ENCODE peak calls at places on chromosomes 11 and 22, in ten cellular contexts. G, E, W, J, V, D, N, R, B and S are unnamed samples.
A peak's percentile ranks its signal among the peaks of the same experiment; 100 is the strongest.

GRCh38 chr22:39654959-39655579 is 84.5 kb downstream of the CACNA1I start:
- DNase-seq in V (no peak), N (peak; percentile 19), D (no peak), E (peak; percentile 36), B (no peak), W (no peak), J (no peak), R (no peak), G (no peak), S (no peak)

GRCh38 chr11:101482556-101483124 is 101.2 kb downstream of the TRPC6 start:
- DNase-seq in V (no peak), W (no peak), N (no peak), R (no peak), D (no peak), G (no peak), B (no peak), E (no peak), J (no peak), S (no peak)

GRCh38 chr22:50624347-50625130 is 3.4 kb downstream of the ARSA start:
- DNase-seq in W (no peak), G (no peak), J (no peak), V (no peak), R (no peak), B (no peak), E (no peak), N (no peak), D (no peak), S (no peak)

GRCh38 chr11:134373591-134374052 is 38.4 kb downstream of the B3GAT1 start:
- DNase-seq in R (no peak), B (no peak), E (no peak), N (no peak), J (no peak), G (no peak), V (no peak), W (no peak), D (no peak), S (no peak)

GRCh38 chr11:126408496-126408895 is 53.0 kb downstream of the ST3GAL4 start:
- DNase-seq in J (no peak), R (no peak), B (no peak), G (no peak), N (no peak), W (no peak), D (no peak), E (no peak), V (no peak), S (no peak)

GRCh38 chr11:132301465-132301864 is 931.0 kb downstream of the NTM start:
- DNase-seq in N (no peak), E (no peak), J (no peak), W (no peak), V (no peak), B (no peak), G (no peak), D (no peak), R (no peak), S (no peak)

GRCh38 chr11:126137146-126137545 is 74.3 kb downstream of the RPUSD4 start:
- DNase-seq in D (no peak), B (no peak), R (no peak), W (no peak), G (no peak), E (no peak), J (no peak), V (no peak), N (no peak), S (no peak)

GRCh38 chr11:134950692-134951304 is 538.8 kb upstream of the B3GAT1 start:
- DNase-seq in G (no peak), V (peak; percentile 75), W (no peak), E (no peak), R (no peak), N (no peak), D (no peak), B (no peak), J (no peak), S (peak; percentile 4)

GRCh38 chr11:127130321-127130720 is 129.8 kb upstream of the KIRREL3 start:
- DNase-seq in E (no peak), V (no peak), N (no peak), R (no peak), D (no peak), G (no peak), B (no peak), W (no peak), J (no peak), S (no peak)

GRCh38 chr11:12271826-12272366 is 105.5 kb upstream of the PARVA start:
- DNase-seq in E (no peak), R (no peak), G (no peak), J (no peak), V (no peak), D (no peak), N (no peak), W (no peak), B (no peak), S (no peak)

GRCh38 chr11:65584102-65584501 is 8.2 kb downstream of the EHBP1L1 start:
- DNase-seq in R (no peak), D (no peak), B (no peak), N (no peak), W (no peak), G (no peak), J (no peak), E (no peak), V (no peak), S (no peak)
- TF ChIP-seq POLR2A in R (no peak), D (no peak), B (no peak), N (no peak), W (no peak), G (no peak), J (no peak), E (no peak), V (no peak), S (no peak)

DNA sequence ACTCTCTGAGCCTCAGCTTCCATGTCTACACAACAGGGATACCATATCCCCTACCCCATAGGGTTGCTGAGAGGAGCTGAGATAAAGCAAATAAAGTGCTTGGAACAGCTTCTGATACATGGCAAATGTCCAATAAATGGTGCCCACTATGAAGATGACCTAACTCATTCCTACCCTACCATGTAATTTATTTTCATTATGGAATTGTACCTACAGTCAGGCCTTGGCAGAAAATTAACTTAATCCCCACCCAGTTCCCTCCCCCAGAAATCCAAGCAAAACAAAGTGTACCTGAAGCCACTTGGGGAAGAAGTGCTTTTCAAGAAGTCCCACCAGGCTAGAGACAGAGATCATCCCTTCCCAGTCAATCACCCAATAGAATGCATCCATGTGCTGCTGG is 10.8 kb downstream of the SRRD start:
- DNase-seq in D (no peak), R (no peak), J (no peak), B (no peak), W (no peak), E (no peak), G (no peak), V (no peak), N (no peak), S (no peak)
- TF ChIP-seq POLR2A in D (no peak), R (no peak), J (no peak), B (no peak), W (no peak), E (no peak), G (no peak), V (no peak), N (no peak), S (no peak)

DNA sequence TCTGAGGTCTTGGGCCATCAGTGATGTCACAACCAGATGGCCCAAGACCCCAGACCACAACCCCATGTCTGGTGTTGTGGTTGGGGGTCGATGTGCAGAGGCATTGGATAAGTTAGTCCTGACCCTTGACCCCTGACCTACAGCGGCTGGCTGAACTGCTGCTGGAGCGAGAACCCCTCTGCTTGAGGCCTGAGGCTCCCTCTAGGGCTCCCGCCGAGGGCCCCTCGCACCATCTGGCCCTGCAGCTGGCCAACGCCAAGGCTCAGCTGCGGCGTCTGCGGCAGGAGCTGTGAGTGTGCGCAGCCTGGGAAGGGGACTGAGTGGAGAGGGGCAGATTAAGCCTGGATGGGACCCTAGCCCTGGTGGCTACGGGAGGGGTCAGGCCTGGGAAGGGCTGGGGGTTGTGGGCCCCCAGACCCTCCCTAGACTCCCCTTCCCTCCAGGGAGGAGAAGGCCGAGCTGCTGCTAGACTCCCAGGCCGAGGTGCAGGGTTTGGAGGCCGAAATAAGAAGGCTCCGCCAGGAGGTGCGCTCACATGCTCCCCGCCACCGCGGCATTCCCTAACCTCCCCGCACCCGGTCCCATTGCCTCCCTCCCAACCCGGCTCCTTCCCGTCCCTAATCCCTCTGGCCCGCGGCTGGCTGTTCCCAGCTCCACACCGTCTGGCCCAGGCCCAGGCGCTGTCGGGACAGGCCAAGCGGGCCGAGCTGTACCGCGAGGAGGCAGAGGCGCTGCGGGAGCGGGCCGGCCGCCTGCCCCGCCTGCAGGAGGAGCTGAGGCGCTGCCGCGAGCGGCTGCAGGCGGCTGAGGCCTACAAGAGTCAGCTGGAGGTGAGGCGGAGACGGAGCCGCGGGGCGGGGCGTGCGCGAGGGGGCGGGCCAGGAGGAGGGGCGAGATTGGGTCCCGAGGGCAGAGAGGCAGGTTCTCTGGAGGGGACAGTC is 2.1 kb downstream of the CCDC88B start:
- DNase-seq in R (peak; percentile 86), N (peak; percentile 93), E (peak; percentile 67), B (peak; percentile 63), J (peak; percentile 86), G (peak; percentile 89), D (peak; percentile 88), W (peak; percentile 94), V (peak; percentile 81), S (peak; percentile 87)
- TF ChIP-seq POLR2A in R (no peak), N (peak; percentile 85), E (no peak), B (no peak), J (no peak), G (peak; percentile 35), D (no peak), W (peak; percentile 30), V (no peak), S (no peak)

GRCh38 chr11:33935466-33935865 is 43.6 kb upstream of the LMO2 start:
- DNase-seq in B (no peak), N (no peak), R (no peak), D (no peak), W (no peak), V (no peak), E (no peak), J (no peak), G (no peak), S (peak; percentile 34)

GRCh38 chr11:33935005-33935404 is 43.1 kb upstream of the LMO2 start:
- DNase-seq in R (no peak), W (no peak), G (no peak), V (no peak), D (no peak), J (no peak), E (no peak), N (no peak), B (no peak), S (no peak)

GRCh38 chr11:33936057-33936456 is 44.2 kb upstream of the LMO2 start:
- DNase-seq in R (no peak), E (no peak), W (no peak), V (no peak), G (no peak), D (no peak), J (no peak), N (no peak), B (no peak), S (no peak)

GRCh38 chr11:33934450-33934849 is 42.6 kb upstream of the LMO2 start:
- DNase-seq in B (no peak), G (no peak), D (no peak), J (no peak), E (no peak), V (no peak), W (no peak), R (no peak), N (no peak), S (peak; percentile 26)

GRCh38 chr11:33936745-33937612 is 45.1 kb upstream of the LMO2 start:
- DNase-seq in R (peak; percentile 73), E (peak; percentile 36), B (no peak), J (no peak), G (peak; percentile 52), N (no peak), D (no peak), V (peak; percentile 55), W (peak; percentile 55), S (peak; percentile 99)
- TF ChIP-seq POLR2A in R (no peak), E (no peak), B (no peak), J (no peak), G (no peak), N (no peak), D (no peak), V (no peak), W (no peak), S (peak; percentile 59)

GRCh38 chr11:75204685-75205667 is 35.6 kb upstream of the TPBGL start:
- DNase-seq in N (peak; percentile 75), E (peak; percentile 83), V (peak; percentile 77), R (peak; percentile 87), G (peak; percentile 71), B (peak; percentile 89), J (peak; percentile 58), D (peak; percentile 59), W (peak; percentile 93), S (peak; percentile 72)
- TF ChIP-seq POLR2A in N (no peak), E (no peak), V (no peak), R (no peak), G (no peak), B (no peak), J (no peak), D (no peak), W (no peak), S (no peak)